ENCODE peak calls at places on chromosomes 7 and 10, in four cellular contexts. I is HepG2, N is K562, U is WTC11. Z is an unnamed sample.

GRCh38 chr10:89352039-89352597 is 24.3 kb downstream of the IFIT3 start:
- DNase-seq in I (peak; percentile 89), U (no peak), N (no peak), Z (no peak)

GRCh38 chr7:36723951-36724664 is at the start of gene AOAH:
- DNase-seq in I (no peak), N (no peak), U (no peak), Z (no peak)

GRCh38 chr7:154869436-154869835 is 133.5 kb downstream of the PAXIP1 start:
- DNase-seq in I (no peak), N (no peak), U (no peak), Z (no peak)

GRCh38 chr7:47314728-47315601 is 266.9 kb downstream of the TNS3 start:
- DNase-seq in I (no peak), U (no peak), N (no peak), Z (no peak)

GRCh38 chr7:29612596-29612995 is 49.0 kb downstream of the PRR15 start:
- DNase-seq in I (no peak), N (no peak), U (no peak), Z (no peak)

GRCh38 chr10:82463165-82463564 is 588.2 kb downstream of the NRG3 start:
- DNase-seq in N (no peak), U (no peak), I (no peak), Z (no peak)

GRCh38 chr7:605661-606450 is 86.2 kb upstream of the PDGFA start:
- DNase-seq in I (peak; percentile 15), U (no peak), N (no peak), Z (no peak)

GRCh38 chr7:69395072-69395714 is 203.1 kb upstream of the AUTS2 start:
- DNase-seq in N (no peak), I (no peak), U (no peak), Z (no peak)

GRCh38 chr7:89495704-89496103 is 658.6 kb upstream of the STEAP1 start:
- DNase-seq in N (no peak), U (no peak), I (no peak), Z (no peak)

GRCh38 chr7:6165075-6165474 is 107.3 kb downstream of the CYTH3 start:
- DNase-seq in U (no peak), I (no peak), N (no peak), Z (no peak)

GRCh38 chr7:35905555-35905954 is 104.7 kb downstream of the SEPTIN7 start:
- DNase-seq in I (no peak), U (no peak), N (no peak), Z (no peak)

GRCh38 chr10:128470302-128470962 is 344.2 kb upstream of the MKI67 start:
- DNase-seq in N (no peak), I (no peak), U (no peak), Z (no peak)

GRCh38 chr10:119859422-119860258 is 13.0 kb downstream of the MCMBP start:
- DNase-seq in N (no peak), I (peak; percentile 44), U (no peak), Z (peak; percentile 28)

GRCh38 chr7:153641202-153641601 is 411.0 kb upstream of the DPP6 start:
- DNase-seq in U (no peak), I (no peak), N (no peak), Z (no peak)

GRCh38 chr7:142002179-142002578 is 6.5 kb downstream of the MGAM start:
- DNase-seq in I (no peak), N (no peak), U (no peak), Z (no peak)

GRCh38 chr10:124174673-124175645 is 81.6 kb upstream of the CHST15 start:
- DNase-seq in N (no peak), U (no peak), I (no peak), Z (no peak)

GRCh38 chr7:139682136-139683013 is 95.4 kb downstream of the HIPK2 start:
- DNase-seq in I (peak; percentile 61), U (no peak), N (peak; percentile 13), Z (no peak)

GRCh38 chr10:123909866-123910265 is 18.3 kb upstream of the CPXM2 start:
- DNase-seq in I (no peak), U (no peak), N (no peak), Z (no peak)

GRCh38 chr10:132351611-132352010 is 19.6 kb downstream of the LRRC27 start:
- DNase-seq in N (no peak), U (no peak), I (no peak), Z (no peak)

GRCh38 chr10:79079490-79080355 is 11.0 kb downstream of the ZMIZ1 start:
- DNase-seq in I (no peak), U (no peak), N (peak; percentile 50), Z (no peak)

GRCh38 chr10:58653139-58653538 is 140.5 kb downstream of the BICC1 start:
- DNase-seq in N (no peak), U (no peak), I (no peak), Z (no peak)

GRCh38 chr10:124378817-124379510 is 39.8 kb downstream of the OAT start:
- DNase-seq in N (no peak), U (no peak), I (no peak), Z (no peak)

GRCh38 chr7:94087664-94088352 is 83.7 kb upstream of the BET1 start:
- DNase-seq in N (peak; percentile 53), U (peak; percentile 51), I (peak; percentile 48), Z (peak; percentile 66)

GRCh38 chr7:95245828-95246227 is 78.5 kb downstream of the PON1 start:
- DNase-seq in I (no peak), U (no peak), N (no peak), Z (no peak)

GRCh38 chr10:45398595-45398994 is 24.6 kb downstream of the ALOX5 start:
- DNase-seq in I (no peak), U (no peak), N (no peak), Z (no peak)

GRCh38 chr10:129728905-129729540 is 235.1 kb downstream of the EBF3 start:
- DNase-seq in U (no peak), N (no peak), I (no peak), Z (no peak)

GRCh38 chr7:113504142-113504541 is 385.8 kb upstream of the SMIM30 start:
- DNase-seq in I (no peak), N (no peak), U (no peak), Z (no peak)

GRCh38 chr7:85065888-85066485 is 120.9 kb downstream of the SEMA3D start:
- DNase-seq in U (no peak), I (no peak), N (no peak), Z (no peak)

GRCh38 chr10:75283150-75284096 is 47.7 kb upstream of the COMTD1 start:
- DNase-seq in U (peak; percentile 24), N (no peak), I (no peak), Z (peak; percentile 54)

GRCh38 chr10:11272915-11273389 is 255.3 kb downstream of the CELF2 start:
- DNase-seq in I (no peak), N (no peak), U (no peak), Z (no peak)
- TF ChIP-seq ELF4 in I (no peak), N (no peak), U (no peak), Z (no peak)

DNA sequence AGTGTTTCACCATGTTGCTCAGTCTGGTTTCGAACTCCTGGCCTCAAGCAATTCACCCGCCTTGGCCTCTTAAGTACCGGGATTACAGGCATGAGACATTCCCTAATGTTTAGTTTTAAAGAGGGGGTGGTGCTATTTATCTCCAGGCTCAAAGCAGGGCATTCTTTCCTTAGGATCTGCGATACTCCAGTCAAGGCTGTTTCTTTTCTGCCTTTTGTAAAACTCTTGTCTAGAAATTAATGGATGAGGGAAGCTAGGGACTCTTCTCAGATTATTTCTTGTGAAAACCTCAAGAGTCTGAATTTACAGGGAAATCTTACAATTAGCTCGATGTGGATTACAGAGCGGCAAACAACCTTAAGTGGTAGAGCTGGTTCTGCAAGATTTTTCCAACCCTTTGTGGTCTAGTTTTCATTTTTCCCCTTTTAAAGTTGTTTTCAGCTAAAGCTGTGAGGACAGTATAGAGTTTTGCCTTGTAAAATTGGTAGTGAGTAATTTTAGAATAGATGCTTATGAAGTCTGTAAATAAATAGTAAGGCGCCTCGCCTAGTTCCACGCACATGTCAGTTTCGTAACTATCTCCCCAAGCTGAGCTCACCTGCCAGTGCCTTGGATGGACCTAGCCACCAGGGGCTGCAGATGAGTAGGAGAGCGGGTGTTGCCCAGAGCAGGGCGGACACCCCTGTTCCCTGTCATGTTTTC is 53.1 kb downstream of the CUX1 start:
- DNase-seq in I (peak; percentile 28), U (peak; percentile 57), N (no peak), Z (no peak)
- TF ChIP-seq ELF4 in I (no peak), U (no peak), N (no peak), Z (no peak)

GRCh38 chr7:110759069-110759468 is 331.9 kb upstream of the LRRN3 start:
- DNase-seq in U (no peak), I (no peak), N (no peak), Z (no peak)
- TF ChIP-seq ELF4 in U (no peak), I (no peak), N (no peak), Z (no peak)

GRCh38 chr10:102367441-102367840 is 28.1 kb upstream of the NFKB2 start:
- DNase-seq in N (no peak), U (no peak), I (no peak), Z (no peak)
- TF ChIP-seq ELF4 in N (no peak), U (no peak), I (no peak), Z (no peak)

DNA sequence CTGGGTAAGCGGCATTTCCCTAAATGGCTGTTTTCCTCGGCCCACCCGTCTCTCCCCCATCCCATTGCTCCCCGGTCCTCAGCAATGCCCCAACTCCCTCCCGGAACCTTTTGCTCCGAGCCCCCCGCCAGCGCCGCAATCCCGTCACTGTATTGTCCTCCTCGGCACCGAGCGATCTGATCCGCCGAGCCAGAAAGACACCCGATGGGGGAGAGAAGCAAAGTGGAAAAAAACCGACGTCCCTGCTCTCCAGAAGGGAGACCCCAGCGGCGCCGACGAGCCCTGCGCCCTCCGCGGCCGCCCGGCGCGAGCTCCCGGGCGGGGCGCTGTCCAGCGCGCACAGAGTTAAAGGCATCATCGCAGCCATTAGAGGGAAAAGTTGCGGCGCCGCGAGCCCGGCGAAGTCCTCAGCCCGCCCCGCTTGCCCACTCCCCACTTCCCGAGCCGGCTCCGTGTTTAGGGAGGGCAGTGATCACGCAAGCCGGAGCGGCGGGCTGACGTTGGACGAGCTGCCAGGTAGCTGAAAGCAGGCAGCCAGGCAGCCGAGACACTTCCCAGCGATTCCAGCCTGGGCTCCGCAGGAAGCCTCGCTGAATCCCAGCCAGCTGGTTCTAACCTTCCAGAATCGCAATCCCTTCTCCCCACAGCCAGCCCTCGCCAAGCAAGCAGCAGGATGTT is at the start of gene VSTM2A:
- DNase-seq in I (no peak), U (peak; percentile 60), N (no peak), Z (peak; percentile 50)
- TF ChIP-seq ELF4 in I (no peak), U (no peak), N (no peak), Z (no peak)

GRCh38 chr10:95306851-95307250 is 16.0 kb upstream of the PDLIM1 start:
- DNase-seq in U (no peak), I (no peak), N (no peak), Z (no peak)

GRCh38 chr10:95309958-95310357 is 19.2 kb upstream of the PDLIM1 start:
- DNase-seq in N (no peak), I (no peak), U (no peak), Z (no peak)

GRCh38 chr10:95305606-95306385 is 15.0 kb upstream of the PDLIM1 start:
- DNase-seq in U (no peak), N (no peak), I (no peak), Z (no peak)

GRCh38 chr10:95312264-95312663 is 21.5 kb upstream of the PDLIM1 start:
- DNase-seq in U (no peak), N (no peak), I (no peak), Z (no peak)

GRCh38 chr10:95308389-95309302 is 17.8 kb upstream of the PDLIM1 start:
- DNase-seq in N (no peak), I (peak; percentile 68), U (no peak), Z (peak; percentile 28)
- TF ChIP-seq ELF4 in N (no peak), I (no peak), U (no peak), Z (no peak)

GRCh38 chr10:114541081-114541833 is 116.8 kb downstream of the ABLIM1 start:
- DNase-seq in U (no peak), I (no peak), N (no peak), Z (no peak)
- TF ChIP-seq ELF4 in U (no peak), I (no peak), N (no peak), Z (no peak)

GRCh38 chr7:133510326-133511055 is 257.6 kb downstream of the EXOC4 start:
- DNase-seq in U (no peak), N (no peak), I (no peak), Z (no peak)
- TF ChIP-seq ELF4 in U (no peak), N (no peak), I (no peak), Z (no peak)

Z was measured in HEK293T.